ENCODE peak calls at places on chromosomes 3 and 15, in nine cellular contexts. I is adrenal gland, H is psoas muscle, W is fibroblast of pulmonary artery, D is fibroblast of mammary gland, X is epithelial cell of esophagus, Z is cardiac muscle cell, J is cardiac fibroblast, P is fibroblast of the aortic adventitia. E is an unnamed sample.

GRCh38 chr15:55993804-55994539 is 560 bp upstream of the NEDD4 start:
- DNase-seq in I (peak), H (no peak), W (peak), D (peak), X (peak), Z (peak), J (peak), P (peak), E (peak)

GRCh38 chr15:49236869-49237268 is 66.8 kb downstream of the GALK2 start:
- DNase-seq in I (no peak), H (no peak), W (no peak), D (no peak), X (no peak), Z (no peak), J (no peak), P (no peak), E (no peak)

GRCh38 chr3:119456469-119456868 is 6.9 kb downstream of the TMEM39A start:
- DNase-seq in I (no peak), H (no peak), W (no peak), D (no peak), X (no peak), Z (no peak), J (no peak), P (no peak), E (no peak)

GRCh38 chr3:38438421-38438820 is 15.3 kb upstream of the ACVR2B start:
- DNase-seq in I (peak), H (no peak), W (peak), D (peak), X (peak), Z (peak), J (no peak), P (no peak), E (no peak)

GRCh38 chr3:186949281-186949982 is 19.1 kb downstream of the ST6GAL1 start:
- DNase-seq in I (no peak), H (no peak), W (peak), D (peak), X (peak), Z (no peak), J (peak), P (peak), E (no peak)

GRCh38 chr3:194623449-194624290 is 9.5 kb downstream of the TMEM44 start:
- DNase-seq in I (no peak), H (no peak), W (no peak), D (no peak), X (no peak), Z (no peak), J (no peak), P (no peak), E (no peak)

GRCh38 chr15:84598993-84599392 is 1.8 kb upstream of the ZSCAN2 start:
- DNase-seq in I (peak), H (no peak), W (peak), D (peak), X (peak), Z (peak), J (peak), P (peak), E (peak)

GRCh38 chr3:195768831-195769303 is 42.9 kb downstream of the MUC4 start:
- DNase-seq in I (no peak), H (no peak), W (no peak), D (peak), X (no peak), Z (no peak), J (no peak), P (no peak), E (no peak)

GRCh38 chr3:110133971-110134370 is 796.6 kb upstream of the DPPA4 start:
- DNase-seq in I (no peak), H (no peak), W (no peak), D (no peak), X (no peak), Z (no peak), J (no peak), P (no peak), E (no peak)

GRCh38 chr3:170978335-170978745 is 48.2 kb downstream of the SLC2A2 start:
- DNase-seq in I (no peak), H (no peak), W (no peak), D (no peak), X (no peak), Z (no peak), J (no peak), P (no peak), E (no peak)

GRCh38 chr3:192887701-192888100 is 30.0 kb downstream of the MB21D2 start:
- DNase-seq in I (no peak), H (no peak), W (no peak), D (peak), X (peak), Z (no peak), J (no peak), P (no peak), E (no peak)

DNA sequence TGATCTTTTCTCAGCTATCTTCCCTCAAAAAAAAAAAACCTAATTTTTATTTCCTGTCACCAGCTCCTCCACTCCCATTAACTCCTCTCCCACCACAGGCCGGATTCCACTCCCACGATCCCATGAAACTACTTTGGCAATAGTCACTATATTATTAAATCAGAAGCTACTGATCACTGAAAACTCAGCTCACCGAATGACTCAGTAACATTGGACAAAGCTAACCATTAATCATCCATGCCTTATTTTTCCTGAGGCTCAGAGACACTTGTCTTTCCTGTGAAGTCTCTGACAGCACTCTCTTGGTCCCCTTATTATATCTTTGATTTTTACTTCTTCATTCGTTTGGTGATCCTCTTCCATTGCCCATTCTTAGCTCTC is 260.2 kb downstream of the CGGBP1 start:
- DNase-seq in I (no peak), H (no peak), W (no peak), D (peak), X (peak), Z (no peak), J (no peak), P (no peak), E (peak)
- H3K4me3 ChIP-seq in I (no peak), H (no peak), W (no peak), D (no peak), X (no peak), Z (no peak), J (no peak), P (no peak), E (no peak)

GRCh38 chr15:40290540-40291087 is 7.8 kb upstream of the ANKRD63 start:
- DNase-seq in I (no peak), H (no peak), W (no peak), D (no peak), X (no peak), Z (no peak), J (peak), P (no peak), E (no peak)
- H3K4me3 ChIP-seq in I (no peak), H (peak), W (peak), D (no peak), X (peak), Z (no peak), J (no peak), P (peak), E (peak)

DNA sequence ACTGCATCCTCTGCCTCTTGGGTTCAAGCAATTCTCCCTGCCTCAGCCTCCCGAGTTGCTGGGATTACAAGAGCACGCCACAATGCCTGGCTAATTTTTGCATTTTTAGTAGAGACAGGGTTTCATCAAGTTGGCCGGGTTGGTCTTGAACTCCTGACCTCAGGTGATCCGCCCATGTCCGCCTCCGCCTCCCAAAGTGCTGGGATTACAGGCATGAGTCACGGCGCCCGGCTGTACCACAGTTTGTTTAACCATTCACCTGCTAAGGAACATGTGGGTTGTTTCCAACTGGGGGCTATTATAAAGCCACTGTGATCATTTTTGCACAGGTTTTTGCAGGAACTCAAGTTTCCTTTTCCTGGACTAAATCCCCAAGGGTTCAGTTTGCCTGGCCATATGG is 123.2 kb upstream of the RAP2B start:
- DNase-seq in I (no peak), H (no peak), W (no peak), D (peak), X (peak), Z (no peak), J (no peak), P (no peak), E (peak)
- H3K4me3 ChIP-seq in I (no peak), H (no peak), W (no peak), D (no peak), X (no peak), Z (no peak), J (no peak), P (no peak), E (no peak)

DNA sequence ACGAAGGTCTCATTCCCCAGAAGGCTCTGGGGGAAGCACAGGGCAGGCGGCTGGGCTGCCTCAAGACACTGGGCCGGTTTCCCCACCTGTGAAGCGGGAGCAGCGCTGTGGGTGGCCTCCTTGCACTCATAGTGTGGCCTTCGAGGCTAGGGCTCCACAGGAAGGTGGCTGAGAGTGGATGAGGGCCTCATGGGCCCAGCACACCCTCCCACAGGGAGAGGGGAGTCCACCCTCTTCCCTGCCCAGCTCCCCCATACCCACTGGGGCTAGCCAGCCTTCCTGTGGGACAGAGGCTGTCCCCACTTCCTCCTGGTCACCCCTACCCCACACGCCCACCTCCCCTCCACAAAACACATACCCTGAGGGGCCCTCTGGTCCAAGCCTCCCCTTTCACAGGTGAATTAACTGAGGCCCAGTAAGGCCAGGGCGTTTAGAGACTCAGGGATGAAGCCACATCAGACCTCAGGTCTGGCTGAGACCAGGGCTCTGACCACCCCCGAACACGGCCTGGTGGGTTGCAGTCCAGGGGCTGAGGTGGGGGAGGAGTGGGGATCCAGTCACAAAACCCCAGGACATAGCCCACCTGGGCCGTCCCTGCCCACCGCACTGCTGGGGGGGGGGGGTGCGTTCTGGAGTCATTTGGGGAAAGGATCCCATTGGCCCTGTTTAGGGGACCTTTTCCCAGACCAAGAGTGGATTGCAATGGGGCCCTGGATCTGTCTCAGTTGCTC is 1.1 kb downstream of the ANPEP start:
- DNase-seq in I (no peak), H (no peak), W (no peak), D (no peak), X (no peak), Z (no peak), J (no peak), P (no peak), E (no peak)
- H3K4me3 ChIP-seq in I (no peak), H (peak), W (peak), D (peak), X (no peak), Z (no peak), J (peak), P (peak), E (peak)

GRCh38 chr3:14372587-14372986 is 29.8 kb upstream of the SLC6A6 start:
- DNase-seq in I (no peak), H (no peak), W (no peak), D (no peak), X (no peak), Z (no peak), J (no peak), P (no peak), E (no peak)

GRCh38 chr3:14369675-14370669 is 32.4 kb upstream of the SLC6A6 start:
- DNase-seq in I (no peak), H (peak), W (no peak), D (no peak), X (peak), Z (no peak), J (no peak), P (no peak), E (no peak)

GRCh38 chr3:14371573-14372474 is 30.6 kb upstream of the SLC6A6 start:
- DNase-seq in I (peak), H (peak), W (peak), D (peak), X (peak), Z (peak), J (peak), P (peak), E (peak)

GRCh38 chr3:14368885-14369284 is 33.5 kb upstream of the SLC6A6 start:
- DNase-seq in I (no peak), H (no peak), W (no peak), D (no peak), X (no peak), Z (no peak), J (no peak), P (no peak), E (no peak)

DNA sequence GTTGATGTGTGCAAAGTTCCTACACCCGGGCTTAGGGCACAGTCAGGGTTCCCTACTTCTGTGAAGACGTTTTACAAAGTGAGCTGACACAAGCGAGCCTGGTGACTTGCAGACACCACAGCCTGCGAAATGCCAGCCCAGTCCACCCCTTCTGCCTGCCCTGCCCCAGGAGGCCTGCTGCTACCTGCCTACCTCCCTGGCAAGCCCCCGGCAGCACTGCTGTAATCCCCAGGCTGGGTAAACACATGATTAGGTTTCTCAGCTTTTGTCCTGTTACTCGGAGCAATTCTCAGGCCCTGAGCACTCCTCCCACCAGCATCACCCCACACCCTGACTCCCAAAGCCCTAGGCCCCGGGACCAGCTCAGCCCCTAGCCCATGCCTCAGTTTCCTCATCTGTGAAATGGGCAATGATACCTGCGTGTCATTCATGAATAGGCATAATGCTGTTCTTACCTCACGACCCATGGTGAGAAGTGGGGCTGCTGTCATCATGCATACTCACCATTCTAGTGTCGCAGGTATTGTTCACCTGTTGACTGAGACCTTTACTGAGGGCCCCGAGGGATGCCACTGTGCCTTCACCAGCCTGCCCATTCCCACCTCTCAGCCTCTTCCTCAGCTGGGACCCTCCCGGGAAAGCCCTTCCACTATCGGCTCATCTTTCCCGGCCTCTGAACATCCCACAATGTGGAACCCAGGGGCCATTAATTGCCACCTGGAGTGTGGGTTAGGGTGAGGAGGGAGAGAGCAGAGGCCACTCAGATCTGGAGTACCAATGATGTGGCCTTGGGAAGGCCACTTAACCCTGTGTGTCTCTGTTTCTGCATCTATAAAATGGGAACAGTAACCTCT is 31.5 kb upstream of the SLC6A6 start:
- DNase-seq in I (no peak), H (no peak), W (no peak), D (no peak), X (peak), Z (no peak), J (no peak), P (no peak), E (no peak)
- H3K4me3 ChIP-seq in I (no peak), H (no peak), W (no peak), D (no peak), X (no peak), Z (no peak), J (no peak), P (no peak), E (no peak)

GRCh38 chr3:159989973-159990846 is 1.6 kb downstream of the IL12A start:
- DNase-seq in I (no peak), H (no peak), W (no peak), D (peak), X (no peak), Z (no peak), J (no peak), P (no peak), E (no peak)
- H3K4me3 ChIP-seq in I (no peak), H (no peak), W (no peak), D (no peak), X (no peak), Z (no peak), J (no peak), P (no peak), E (no peak)

GRCh38 chr3:23608650-23609049 is 197.1 kb upstream of the UBE2E1 start:
- DNase-seq in I (no peak), H (no peak), W (no peak), D (no peak), X (no peak), Z (no peak), J (no peak), P (no peak), E (no peak)
- H3K4me3 ChIP-seq in I (no peak), H (no peak), W (no peak), D (no peak), X (no peak), Z (no peak), J (no peak), P (no peak), E (no peak)

E was measured in fibroblast of villous mesenchyme.